ENCODE peak calls at places on chromosomes 1 and 21, in five cellular contexts. B is GM23338, U is body of pancreas, K is A673, O is gastrocnemius medialis. A is an unnamed sample.

GRCh38 chr1:52059326-52059725 is 3.2 kb downstream of the BTF3L4 start:
- DNase-seq in B (no peak), U (no peak), K (peak), O (no peak), A (no peak)

GRCh38 chr1:12168451-12169160 is 1.8 kb downstream of the TNFRSF1B start:
- DNase-seq in B (no peak), U (no peak), K (no peak), O (no peak), A (no peak)

GRCh38 chr1:20339811-20340457 is 49.3 kb downstream of the VWA5B1 start:
- DNase-seq in B (peak), U (no peak), K (no peak), O (no peak), A (no peak)

GRCh38 chr1:230465701-230466100 is 39.6 kb upstream of the PGBD5 start:
- DNase-seq in B (no peak), U (no peak), K (no peak), O (no peak), A (no peak)

GRCh38 chr21:45592208-45592619 is 50.0 kb upstream of the SLC19A1 start:
- DNase-seq in B (no peak), U (no peak), K (no peak), O (no peak), A (no peak)

GRCh38 chr1:100528861-100529260 is 9.1 kb upstream of the GPR88 start:
- DNase-seq in B (no peak), U (no peak), K (no peak), O (no peak), A (no peak)

GRCh38 chr1:184433928-184434502 is 47.2 kb downstream of the C1orf21 start:
- DNase-seq in B (no peak), U (no peak), K (no peak), O (no peak), A (no peak)

GRCh38 chr21:33411949-33412430 is 8.8 kb downstream of the IFNGR2 start:
- DNase-seq in B (no peak), U (no peak), K (no peak), O (no peak), A (no peak)

GRCh38 chr1:236156512-236157208 is 14.3 kb downstream of the GPR137B start:
- DNase-seq in B (no peak), U (no peak), K (no peak), O (no peak), A (no peak)

GRCh38 chr1:203995228-203995627 is 77.7 kb upstream of the SOX13 start:
- DNase-seq in B (peak), U (no peak), K (no peak), O (no peak), A (no peak)

GRCh38 chr1:43234267-43234666 is 35.5 kb upstream of the TMEM125 start:
- DNase-seq in B (no peak), U (no peak), K (no peak), O (no peak), A (no peak)

GRCh38 chr1:207752456-207753132 is 740 bp downstream of the CD46 start:
- DNase-seq in B (peak), U (peak), K (no peak), O (peak), A (no peak)

GRCh38 chr1:42784946-42785693 is at the start of gene TMEM269:
- DNase-seq in B (peak), U (no peak), K (no peak), O (no peak), A (no peak)

GRCh38 chr1:8903908-8904650 is 25.6 kb upstream of the ENO1 start:
- DNase-seq in B (no peak), U (peak), K (peak), O (peak), A (no peak)

GRCh38 chr21:46216132-46216747 is 12.3 kb downstream of the LSS start:
- DNase-seq in B (no peak), U (no peak), K (no peak), O (no peak), A (no peak)

GRCh38 chr1:114023377-114023776 is 44.1 kb downstream of the OLFML3 start:
- DNase-seq in B (no peak), U (no peak), K (peak), O (no peak), A (no peak)

GRCh38 chr1:32919811-32920733 is 18.9 kb upstream of the TMEM54 start:
- DNase-seq in B (no peak), U (no peak), K (peak), O (no peak), A (no peak)

GRCh38 chr1:152104854-152105253 is 10.4 kb downstream of the TCHH start:
- DNase-seq in B (no peak), U (no peak), K (no peak), O (no peak), A (no peak)

GRCh38 chr21:45318556-45319341 is 31.1 kb upstream of the POFUT2 start:
- DNase-seq in B (no peak), U (peak), K (no peak), O (peak), A (no peak)

GRCh38 chr21:46424062-46424591 is 34.6 kb upstream of the DIP2A start:
- DNase-seq in B (no peak), U (no peak), K (no peak), O (no peak), A (no peak)

GRCh38 chr1:26607191-26607590 is 77.6 kb downstream of the RPS6KA1 start:
- DNase-seq in B (no peak), U (no peak), K (no peak), O (no peak), A (no peak)

GRCh38 chr1:200342511-200343400 is 67.1 kb downstream of the ZNF281 start:
- DNase-seq in B (no peak), U (no peak), K (no peak), O (no peak), A (no peak)

GRCh38 chr1:110475358-110476027 is 24.5 kb downstream of the PROK1 start:
- DNase-seq in B (no peak), U (no peak), K (no peak), O (no peak), A (no peak)

GRCh38 chr1:5658340-5659316 is 333.6 kb downstream of the NPHP4 start:
- DNase-seq in B (no peak), U (no peak), K (no peak), O (no peak), A (no peak)

GRCh38 chr1:31954607-31955283 is 16.6 kb upstream of the PTP4A2 start:
- DNase-seq in B (no peak), U (peak), K (peak), O (peak), A (peak)

GRCh38 chr1:198829948-198830347 is 191.1 kb downstream of the PTPRC start:
- DNase-seq in B (peak), U (no peak), K (peak), O (no peak), A (no peak)

GRCh38 chr21:41802684-41803083 is 35.8 kb upstream of the RIPK4 start:
- DNase-seq in B (no peak), U (no peak), K (peak), O (peak), A (no peak)

GRCh38 chr1:166017395-166017794 is 149.4 kb downstream of the FAM78B start:
- DNase-seq in B (peak), U (no peak), K (peak), O (no peak), A (no peak)

GRCh38 chr1:238960071-238960470 is 426.3 kb upstream of the CHRM3 start:
- DNase-seq in B (no peak), U (no peak), K (peak), O (no peak), A (no peak)

GRCh38 chr1:245652660-245653427 is 498.1 kb downstream of the KIF26B start:
- DNase-seq in B (no peak), U (no peak), K (no peak), O (no peak), A (no peak)

GRCh38 chr1:218209351-218209861 is 75.7 kb upstream of the RRP15 start:
- DNase-seq in B (no peak), U (no peak), K (no peak), O (no peak), A (no peak)

GRCh38 chr1:183218981-183219621 is 33.0 kb downstream of the LAMC2 start:
- DNase-seq in B (no peak), U (no peak), K (peak), O (no peak), A (no peak)

GRCh38 chr1:117572546-117572945 is 33.3 kb upstream of the TENT5C start:
- DNase-seq in B (no peak), U (no peak), K (no peak), O (no peak), A (no peak)

GRCh38 chr1:35451125-35451528 is 106.1 kb downstream of the KIAA0319L start:
- DNase-seq in B (peak), U (peak), K (peak), O (peak), A (peak)

GRCh38 chr1:30756545-30757195 is 904 bp downstream of the LAPTM5 start:
- DNase-seq in B (no peak), U (no peak), K (no peak), O (peak), A (peak)
- H3K4me3 ChIP-seq in B (no peak), U (no peak), K (no peak), O (peak), A (peak)

DNA sequence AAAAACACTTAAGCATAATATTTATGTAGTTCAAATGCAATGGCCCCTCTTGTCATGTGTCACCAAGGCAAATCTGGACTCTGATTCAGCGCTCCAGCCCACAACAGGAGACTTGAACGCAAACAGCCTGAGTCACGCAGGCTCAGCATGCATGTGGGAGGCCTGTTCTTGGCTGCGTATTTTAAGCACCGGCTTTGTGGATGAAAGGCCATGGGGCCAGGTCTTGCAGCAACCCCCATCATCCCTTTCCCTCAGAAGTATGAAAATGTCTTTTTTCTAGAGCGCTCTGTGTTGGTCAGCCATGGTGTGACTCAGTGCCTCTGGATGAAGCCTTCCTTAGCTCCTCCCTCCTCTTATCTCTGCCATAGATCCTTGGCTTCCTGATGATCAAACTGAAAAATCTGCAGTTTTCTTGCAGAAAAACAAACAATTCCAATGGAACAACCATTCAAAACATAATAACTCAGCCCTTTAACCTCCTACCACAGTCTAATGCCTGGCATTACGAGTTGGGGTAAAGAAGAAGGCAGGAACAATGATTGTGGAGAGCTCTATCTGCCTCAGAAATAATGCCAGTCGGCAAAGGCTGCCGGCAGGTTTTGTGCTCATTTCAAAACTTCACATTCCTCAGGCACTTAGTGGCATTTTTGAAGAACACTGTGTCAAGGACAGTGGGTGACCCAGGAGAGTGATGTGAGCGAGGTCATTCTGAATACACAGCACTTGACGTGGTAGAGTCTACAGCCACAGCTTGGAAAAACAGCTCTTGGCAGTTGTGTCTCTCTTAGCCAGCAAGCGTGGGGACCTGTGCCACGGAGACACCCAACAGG is 167.5 kb downstream of the CLIC6 start:
- DNase-seq in B (no peak), U (peak), K (no peak), O (peak), A (peak)
- H3K4me3 ChIP-seq in B (no peak), U (no peak), K (no peak), O (no peak), A (no peak)

GRCh38 chr1:54378884-54379445 is 27.2 kb downstream of the SSBP3 start:
- DNase-seq in B (peak), U (no peak), K (no peak), O (no peak), A (no peak)

GRCh38 chr1:54380285-54380882 is 25.8 kb downstream of the SSBP3 start:
- DNase-seq in B (no peak), U (no peak), K (no peak), O (no peak), A (no peak)

GRCh38 chr1:54378157-54378883 is 27.9 kb downstream of the SSBP3 start:
- DNase-seq in B (peak), U (no peak), K (no peak), O (no peak), A (no peak)

GRCh38 chr1:54381524-54381923 is 24.7 kb downstream of the SSBP3 start:
- DNase-seq in B (no peak), U (no peak), K (no peak), O (no peak), A (no peak)

DNA sequence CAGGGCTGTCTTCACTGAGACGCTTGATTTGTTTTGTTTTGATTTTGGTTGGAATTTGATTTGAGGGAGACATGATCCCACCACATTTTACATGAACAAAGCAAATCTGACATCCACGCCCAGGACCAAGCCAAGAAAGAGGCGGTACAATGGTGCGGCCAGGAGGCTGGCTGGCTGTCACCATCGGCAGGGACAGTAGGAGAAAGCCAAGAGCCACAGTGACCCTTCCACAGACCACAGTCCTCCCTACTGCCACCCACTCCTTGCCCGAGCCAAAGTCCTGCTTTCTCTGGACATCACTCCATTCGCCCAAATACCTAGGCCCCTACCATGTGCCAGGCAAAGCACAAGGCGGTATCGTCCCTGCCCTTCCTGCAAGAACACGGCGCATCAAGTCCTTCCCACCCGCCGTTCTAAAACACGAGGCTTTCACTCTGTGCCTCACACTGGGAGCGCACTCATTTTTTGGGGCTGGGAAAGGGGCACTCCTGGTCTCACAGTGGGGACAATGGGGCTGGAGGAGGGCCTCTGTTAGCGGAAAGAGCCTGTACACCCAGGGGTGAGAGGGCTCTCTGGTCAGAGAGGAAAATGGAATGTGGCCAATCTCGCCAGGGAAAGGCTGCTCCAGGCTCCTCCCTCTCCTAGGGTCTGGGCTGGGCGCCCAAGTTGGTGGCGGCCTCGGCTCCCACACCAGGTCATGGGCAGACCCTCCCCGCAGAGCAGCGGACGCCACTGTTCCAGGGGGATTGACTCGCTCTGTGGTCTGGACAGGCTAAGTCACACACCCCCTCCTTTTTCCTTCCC is 26.5 kb downstream of the SSBP3 start:
- DNase-seq in B (peak), U (no peak), K (no peak), O (no peak), A (no peak)
- H3K4me3 ChIP-seq in B (no peak), U (no peak), K (no peak), O (peak), A (no peak)

DNA sequence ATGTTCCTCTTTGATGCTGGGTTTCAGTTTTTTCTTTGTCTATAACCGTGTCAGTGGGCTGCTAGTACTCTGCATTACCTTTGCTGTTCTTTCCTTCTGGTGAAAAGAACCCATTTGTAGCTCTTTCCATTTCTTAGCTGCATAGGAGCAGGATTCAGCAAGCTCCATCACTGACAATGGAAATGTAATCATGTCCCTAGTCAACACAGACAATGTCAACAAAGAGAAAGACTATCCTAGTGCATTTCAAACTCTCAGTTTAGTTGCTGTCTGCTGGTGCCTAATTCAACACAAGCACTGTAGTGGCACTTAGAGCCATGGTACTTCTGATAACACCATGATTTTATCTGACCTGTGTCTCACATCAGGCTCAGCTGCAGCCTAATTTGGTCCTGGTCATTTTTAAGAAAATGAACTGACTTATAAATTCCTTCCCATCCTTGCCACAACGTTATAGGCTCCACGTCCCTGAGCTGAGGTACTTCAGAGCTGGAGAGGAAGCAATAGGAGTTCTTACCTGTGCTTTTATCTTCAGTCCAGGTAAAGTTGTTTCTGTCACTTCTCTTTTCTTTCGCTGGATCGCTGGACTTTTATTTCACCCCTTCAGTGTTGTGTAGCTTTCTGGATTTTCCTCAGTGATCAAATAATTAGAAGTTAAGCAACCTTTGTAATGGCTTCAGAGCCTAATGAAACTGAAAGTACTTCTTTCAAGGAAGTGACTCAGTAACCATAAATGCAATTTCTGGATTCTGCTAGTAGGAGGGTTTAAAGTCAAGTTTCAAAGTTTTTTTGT is at the start of gene GBP3:
- DNase-seq in B (no peak), U (no peak), K (peak), O (no peak), A (no peak)
- H3K4me3 ChIP-seq in B (no peak), U (no peak), K (peak), O (peak), A (peak)